ENCODE peak calls at places on chromosomes 1 and 21, in four cellular contexts. M is MM.1S, J is astrocyte of the cerebellum, R is hepatocyte. U is an unnamed sample.

GRCh38 chr1:1206376-1207253 is at the start of gene TNFRSF18:
- DNase-seq in R (no peak), M (no peak), J (no peak), U (peak)

GRCh38 chr1:217525773-217526490 is 105.0 kb downstream of the GPATCH2 start:
- DNase-seq in M (no peak), R (no peak), J (no peak), U (no peak)

GRCh38 chr1:94541175-94542087 is at the start of gene F3:
- DNase-seq in M (peak), J (peak), R (peak), U (peak)

GRCh38 chr1:180384606-180385005 is 117.8 kb downstream of the ACBD6 start:
- DNase-seq in J (no peak), M (no peak), R (no peak), U (no peak)

GRCh38 chr1:150168960-150169565 is 19.3 kb downstream of the PLEKHO1 start:
- DNase-seq in M (peak), J (peak), R (peak), U (peak)

GRCh38 chr1:206505702-206506375 is 1.5 kb upstream of the RASSF5 start:
- DNase-seq in J (no peak), R (no peak), M (no peak), U (peak)

GRCh38 chr1:46594068-46594467 is 10.0 kb downstream of the MKNK1 start:
- DNase-seq in M (no peak), R (no peak), J (no peak), U (no peak)

GRCh38 chr1:113672491-113672890 is 86.8 kb downstream of the PHTF1 start:
- DNase-seq in M (no peak), J (no peak), R (no peak), U (no peak)

GRCh38 chr1:72227667-72228066 is 54.7 kb downstream of the NEGR1 start:
- DNase-seq in M (no peak), R (no peak), J (no peak), U (no peak)

GRCh38 chr1:31752258-31752657 is 11.9 kb downstream of the ADGRB2 start:
- DNase-seq in R (no peak), J (no peak), M (no peak), U (no peak)

GRCh38 chr1:228150458-228151169 is 884 bp downstream of the GJC2 start:
- DNase-seq in R (peak), M (no peak), J (peak), U (no peak)

GRCh38 chr1:59446257-59446901 is 149.5 kb downstream of the FGGY start:
- DNase-seq in R (no peak), M (no peak), J (no peak), U (no peak)

GRCh38 chr1:248841702-248842395 is 3.8 kb downstream of the ZNF672 start:
- DNase-seq in R (peak), J (no peak), M (peak), U (no peak)

GRCh38 chr1:209769171-209769904 is 13.5 kb downstream of the TRAF3IP3 start:
- DNase-seq in R (peak), M (peak), J (peak), U (peak)

GRCh38 chr1:184622136-184622823 is 132.4 kb downstream of the EDEM3 start:
- DNase-seq in J (peak), M (no peak), R (peak), U (no peak)

DNA sequence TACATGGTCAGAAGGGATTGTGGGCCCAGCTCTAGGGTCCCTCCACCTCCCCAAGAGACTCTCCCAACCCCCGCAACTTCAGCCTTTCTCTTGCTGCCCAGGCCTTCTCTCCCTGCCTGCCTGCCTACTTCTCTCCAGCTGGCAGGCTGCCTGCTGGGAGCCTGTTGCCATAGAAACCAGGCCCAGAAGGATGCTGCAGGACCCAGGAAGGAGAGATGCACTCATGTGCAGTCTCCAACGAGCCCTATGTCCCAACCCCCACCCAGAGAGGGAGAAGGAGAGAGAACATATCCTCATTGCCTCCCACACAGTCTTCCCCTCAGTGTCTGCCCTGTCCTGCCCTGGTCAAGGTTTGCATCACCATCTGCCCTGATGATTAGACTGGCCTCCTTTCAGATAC is 10.8 kb upstream of the SMIM12 start:
- DNase-seq in J (no peak), M (no peak), R (no peak), U (no peak)
- TF ChIP-seq CTCF in J (no peak), M (no peak), R (no peak), U (no peak)

DNA sequence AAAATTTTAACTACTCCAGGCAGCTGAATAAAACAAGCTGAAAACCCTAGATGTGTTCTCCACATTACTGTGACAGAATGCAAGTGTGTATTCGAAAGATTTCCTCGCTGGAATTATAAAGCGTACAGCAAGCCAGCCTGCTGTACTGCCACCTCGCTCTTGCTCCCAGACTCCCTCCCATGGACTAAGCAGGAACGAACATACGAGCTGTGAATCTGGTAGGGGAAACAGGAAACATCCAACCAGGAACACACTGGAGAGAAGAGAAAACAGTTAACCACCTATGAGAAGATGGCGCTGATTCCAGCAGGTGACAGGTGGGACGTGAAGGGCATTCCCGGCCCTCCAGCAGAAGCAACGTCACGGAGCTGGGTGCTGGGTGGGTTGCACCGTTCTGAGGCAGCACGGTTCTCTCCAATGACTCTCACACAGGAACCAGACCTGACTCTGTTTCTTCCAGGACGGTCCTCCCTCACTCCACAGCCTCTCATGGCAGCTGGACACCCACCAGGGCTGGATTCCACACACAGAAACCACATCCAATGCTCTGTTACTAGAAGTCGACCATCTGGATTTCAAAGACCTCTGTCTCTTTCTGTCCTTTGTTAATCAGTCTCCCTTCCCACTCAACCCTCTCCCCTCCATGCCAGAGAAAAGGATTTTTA is 219.2 kb downstream of the RERE start:
- DNase-seq in R (peak), M (no peak), J (peak), U (no peak)
- TF ChIP-seq CTCF in R (peak), M (no peak), J (peak), U (no peak)

DNA sequence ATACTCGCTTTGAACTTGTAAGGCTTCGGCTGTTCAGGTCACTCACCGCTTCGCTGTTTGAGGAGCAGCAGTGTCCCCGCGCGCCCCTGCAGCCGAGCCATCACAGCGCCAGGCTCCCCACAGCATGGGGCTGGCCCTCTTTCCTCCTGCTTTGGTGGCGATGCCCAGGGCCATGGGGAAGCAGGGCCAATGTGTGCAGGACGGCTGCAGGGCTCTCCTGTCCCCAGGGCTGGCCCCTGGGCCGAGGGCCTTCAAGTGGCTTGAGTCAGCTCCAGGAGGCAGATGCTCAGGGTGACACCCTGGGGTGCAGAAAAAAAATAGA is 38.5 kb upstream of the TRAPPC10 start:
- DNase-seq in R (no peak), J (no peak), M (no peak), U (no peak)
- TF ChIP-seq CTCF in R (no peak), J (no peak), M (no peak), U (no peak)

GRCh38 chr1:245622332-245623014 is 467.7 kb downstream of the KIF26B start:
- DNase-seq in M (no peak), J (no peak), R (no peak), U (no peak)

DNA sequence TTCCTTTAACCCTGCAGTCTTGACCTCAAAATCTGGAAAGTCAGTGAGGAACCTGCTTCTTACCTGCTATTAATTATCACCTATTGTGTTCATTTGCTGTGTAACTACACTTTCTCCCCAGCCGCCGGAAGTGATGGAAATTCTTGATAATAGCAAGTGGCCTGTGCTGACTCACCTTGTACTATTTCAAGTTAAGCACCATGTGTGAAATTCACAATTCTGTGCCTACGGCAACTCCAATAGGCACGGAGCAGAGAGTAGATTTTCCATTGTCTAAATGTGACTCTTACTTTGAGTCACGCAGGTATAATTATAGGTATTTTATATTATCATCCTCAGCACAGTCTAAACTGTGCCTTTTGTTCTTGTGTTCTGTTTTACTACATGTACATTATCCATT is 466.8 kb downstream of the KIF26B start:
- DNase-seq in J (no peak), M (no peak), R (no peak), U (no peak)
- TF ChIP-seq CTCF in J (no peak), M (no peak), R (no peak), U (no peak)

GRCh38 chr1:208043690-208044089 is 132.8 kb upstream of the CD34 start:
- DNase-seq in J (no peak), R (no peak), M (no peak), U (no peak)

GRCh38 chr1:208044568-208045241 is 133.8 kb upstream of the CD34 start:
- DNase-seq in J (no peak), M (no peak), R (no peak), U (no peak)

GRCh38 chr1:208047476-208047934 is 136.6 kb upstream of the CD34 start:
- DNase-seq in J (peak), R (peak), M (no peak), U (no peak)

GRCh38 chr1:208047975-208048374 is 137.1 kb upstream of the CD34 start:
- DNase-seq in M (no peak), R (no peak), J (no peak), U (no peak)

DNA sequence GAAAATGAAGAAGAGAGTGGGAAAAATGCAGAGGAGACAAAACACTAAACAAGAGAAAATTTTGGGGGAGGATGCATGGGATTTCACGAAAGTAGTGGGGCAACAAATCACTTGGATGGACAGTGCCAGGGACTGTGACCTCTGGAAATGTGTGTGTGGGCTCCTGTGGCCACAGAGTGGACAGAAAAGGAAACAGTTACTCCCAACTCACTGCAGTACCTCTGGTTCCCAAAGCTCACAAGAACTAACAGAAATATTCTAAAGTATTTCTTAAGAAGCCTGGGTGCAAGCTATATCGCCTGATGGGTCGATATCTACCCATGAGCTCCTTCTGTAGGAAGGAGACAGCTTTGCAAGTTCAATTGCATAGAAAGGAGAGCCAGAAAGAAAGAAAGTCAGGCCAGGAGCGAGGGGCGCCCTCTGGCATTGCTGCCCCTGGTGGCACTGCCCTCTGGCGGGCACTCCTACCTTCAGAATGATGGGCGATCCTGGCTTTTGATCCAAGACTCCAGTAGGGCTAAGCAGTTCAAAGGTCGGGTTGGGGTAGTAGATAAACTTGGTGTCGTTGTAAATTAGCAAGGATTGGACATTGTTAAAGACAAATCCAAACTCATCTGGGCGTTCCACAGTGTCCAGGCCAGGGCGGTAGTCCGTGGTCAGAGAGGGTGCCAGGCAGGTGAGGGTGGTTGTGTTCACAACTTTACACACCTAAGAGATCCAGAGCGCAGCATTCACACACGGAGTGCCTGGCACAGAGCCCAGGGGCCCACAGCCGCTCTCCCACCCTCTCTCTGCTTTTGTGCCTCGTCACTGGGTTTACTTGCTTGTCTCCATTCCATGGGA is 134.7 kb upstream of the CD34 start:
- DNase-seq in J (no peak), M (no peak), R (no peak), U (no peak)
- TF ChIP-seq CTCF in J (peak), M (no peak), R (no peak), U (no peak)